ENCODE peak calls at places on chromosomes 3 and 15, in five cellular contexts. Z is GM12892; M is erythroblast; W is activated naive CD4-positive, alpha-beta T cell; C is NCI-H1417. H is an unnamed sample.

GRCh38 chr15:46089438-46090044 is 454.7 kb downstream of the SQOR start:
- DNase-seq in W (no peak), M (no peak), C (no peak), Z (no peak), H (no peak)

GRCh38 chr3:71156062-71156665 is 427.4 kb downstream of the FOXP1 start:
- DNase-seq in W (no peak), M (no peak), Z (no peak), C (no peak), H (no peak)

GRCh38 chr3:79604681-79605080 is 163.1 kb downstream of the ROBO1 start:
- DNase-seq in M (no peak), C (no peak), W (no peak), Z (no peak), H (no peak)

GRCh38 chr15:99441871-99442267 is 123.9 kb upstream of the MEF2A start:
- DNase-seq in Z (no peak), M (no peak), W (no peak), C (no peak), H (no peak)

GRCh38 chr15:77419050-77419835 is 661 bp downstream of the PEAK1 start:
- DNase-seq in C (peak), Z (peak), M (peak), W (peak), H (peak)

GRCh38 chr15:72319985-72320671 is at the start of gene CELF6:
- DNase-seq in W (peak), M (peak), Z (peak), C (peak), H (peak)

GRCh38 chr3:49661281-49661680 is 12.9 kb upstream of the APEH start:
- DNase-seq in M (no peak), C (no peak), W (no peak), Z (no peak), H (no peak)

GRCh38 chr15:26767169-26767670 is 5.6 kb downstream of the GABRB3 start:
- DNase-seq in W (no peak), M (no peak), Z (no peak), C (peak), H (no peak)

GRCh38 chr3:127734754-127735473 is 62.2 kb downstream of the ABTB1 start:
- DNase-seq in Z (no peak), W (no peak), M (no peak), C (no peak), H (no peak)